ENCODE peak calls at places on chromosome 21, in nine cellular contexts. A is fibroblast of lung, R is mammary epithelial cell, J is PC-9, X is PC-3, I is keratinocyte, N is GM23338, P is MM.1S, E is HCT116. C is an unnamed sample.

GRCh38 chr21:31908106-31909031 is 35.5 kb downstream of the HUNK start:
- DNase-seq in A (no peak), R (no peak), J (no peak), X (peak; percentile 62), I (no peak), N (peak; percentile 81), P (no peak), E (no peak), C (peak; percentile 73)

GRCh38 chr21:33299181-33299752 is 25.5 kb upstream of the IFNAR1 start:
- DNase-seq in A (no peak), R (peak; percentile 52), J (peak; percentile 40), X (peak; percentile 57), I (peak; percentile 62), N (peak; percentile 51), P (peak; percentile 83), E (no peak), C (no peak)

GRCh38 chr21:41169701-41170100 is 1.7 kb downstream of the BACE2 start:
- DNase-seq in A (no peak), R (peak; percentile 41), J (no peak), X (no peak), I (no peak), N (no peak), P (no peak), E (no peak), C (peak; percentile 9)

GRCh38 chr21:28099296-28099695 is 893.4 kb downstream of the LTN1 start:
- DNase-seq in A (peak; percentile 80), R (no peak), J (no peak), X (no peak), I (no peak), N (no peak), P (no peak), E (no peak), C (no peak)

GRCh38 chr21:41610042-41610839 is 102.3 kb upstream of the TMPRSS2 start:
- DNase-seq in A (peak; percentile 60), R (peak; percentile 32), J (no peak), X (peak; percentile 83), I (no peak), N (peak; percentile 87), P (peak; percentile 61), E (peak; percentile 48), C (peak; percentile 72)

GRCh38 chr21:39217356-39218081 is 34.3 kb upstream of the PSMG1 start:
- DNase-seq in A (no peak), R (no peak), J (no peak), X (no peak), I (no peak), N (no peak), P (no peak), E (no peak), C (no peak)

GRCh38 chr21:34771512-34772028 is 102.8 kb downstream of the CLIC6 start:
- DNase-seq in A (peak; percentile 88), R (peak; percentile 86), J (peak; percentile 82), X (peak; percentile 90), I (no peak), N (no peak), P (no peak), E (peak; percentile 80), C (peak; percentile 76)

GRCh38 chr21:41947596-41948403 is 6.0 kb downstream of the C2CD2 start:
- DNase-seq in A (peak; percentile 58), R (no peak), J (no peak), X (no peak), I (no peak), N (no peak), P (no peak), E (no peak), C (peak; percentile 86)

GRCh38 chr21:35002879-35003722 is 46.0 kb downstream of the RUNX1 start:
- DNase-seq in A (peak; percentile 93), R (peak; percentile 66), J (no peak), X (no peak), I (no peak), N (no peak), P (no peak), E (no peak), C (peak; percentile 88)

GRCh38 chr21:44482581-44483287 is 27.4 kb downstream of the LRRC3 start:
- DNase-seq in A (no peak), R (no peak), J (peak; percentile 49), X (peak; percentile 36), I (no peak), N (no peak), P (no peak), E (no peak), C (no peak)

GRCh38 chr21:38945536-38946245 is 140.0 kb downstream of the ETS2 start:
- DNase-seq in A (peak; percentile 59), R (no peak), J (no peak), X (no peak), I (no peak), N (peak; percentile 41), P (no peak), E (no peak), C (no peak)

GRCh38 chr21:43740497-43741156 is 21.7 kb downstream of the PDXK start:
- DNase-seq in A (no peak), R (no peak), J (peak; percentile 64), X (no peak), I (no peak), N (peak; percentile 81), P (no peak), E (no peak), C (peak; percentile 53)

GRCh38 chr21:37005548-37006242 is 807 bp upstream of the RIPPLY3 start:
- DNase-seq in A (no peak), R (no peak), J (no peak), X (no peak), I (no peak), N (peak; percentile 77), P (no peak), E (no peak), C (no peak)

GRCh38 chr21:37009740-37010341 is 3.3 kb downstream of the RIPPLY3 start:
- DNase-seq in A (peak; percentile 81), R (peak; percentile 71), J (peak; percentile 63), X (peak; percentile 93), I (no peak), N (peak; percentile 94), P (peak; percentile 98), E (peak; percentile 81), C (peak; percentile 88)

GRCh38 chr21:37008705-37009104 is 2.2 kb downstream of the RIPPLY3 start:
- DNase-seq in A (no peak), R (no peak), J (no peak), X (no peak), I (no peak), N (peak; percentile 35), P (no peak), E (no peak), C (no peak)

GRCh38 chr21:37006521-37007291 is at the start of gene RIPPLY3:
- DNase-seq in A (no peak), R (peak; percentile 38), J (no peak), X (peak; percentile 45), I (no peak), N (peak; percentile 75), P (no peak), E (no peak), C (peak; percentile 44)

DNA sequence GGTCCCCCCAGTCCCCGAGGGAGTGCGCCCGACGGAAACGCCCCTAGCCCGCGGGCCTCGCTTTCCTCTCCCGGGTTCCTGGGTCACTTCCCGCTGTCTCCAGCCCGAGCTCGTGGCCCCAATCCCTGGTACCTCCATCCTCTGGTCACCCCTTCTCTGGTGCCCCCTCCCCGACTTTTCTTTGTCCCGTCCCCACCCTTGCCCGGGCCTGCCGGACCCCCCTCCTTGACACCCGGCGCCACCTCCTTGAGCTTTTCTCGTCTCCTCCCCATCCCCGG is 320 bp upstream of the RIPPLY3 start:
- DNase-seq in A (no peak), R (no peak), J (no peak), X (no peak), I (no peak), N (no peak), P (no peak), E (no peak), C (peak; percentile 6)
- TF ChIP-seq EZH2 in A (no peak), R (no peak), J (no peak), X (no peak), I (peak; percentile 4), N (no peak), P (no peak), E (no peak), C (no peak)

GRCh38 chr21:46420241-46421190 is 38.2 kb upstream of the DIP2A start:
- DNase-seq in A (no peak), R (no peak), J (no peak), X (no peak), I (no peak), N (no peak), P (no peak), E (no peak), C (no peak)

GRCh38 chr21:46422636-46423241 is 36.0 kb upstream of the DIP2A start:
- DNase-seq in A (no peak), R (no peak), J (no peak), X (no peak), I (no peak), N (no peak), P (no peak), E (no peak), C (no peak)

GRCh38 chr21:46423546-46424061 is 35.1 kb upstream of the DIP2A start:
- DNase-seq in A (no peak), R (no peak), J (no peak), X (no peak), I (no peak), N (peak; percentile 76), P (no peak), E (no peak), C (no peak)

GRCh38 chr21:46421756-46422555 is 36.7 kb upstream of the DIP2A start:
- DNase-seq in A (no peak), R (no peak), J (no peak), X (no peak), I (no peak), N (no peak), P (no peak), E (no peak), C (no peak)

GRCh38 chr21:46421191-46421750 is 37.4 kb upstream of the DIP2A start:
- DNase-seq in A (no peak), R (no peak), J (no peak), X (no peak), I (no peak), N (no peak), P (no peak), E (no peak), C (no peak)
- H3K36me3 ChIP-seq in A (peaks cover 19% of the 10 kb centered on the region), R (peaks cover 6% of the 10 kb centered on the region), J (no peaks in the 10 kb centered on the region), X (peaks cover 21% of the 10 kb centered on the region), I (peaks cover 24% of the 10 kb centered on the region), N (peaks cover 6% of the 10 kb centered on the region), P (no peaks in the 10 kb centered on the region), E (peaks cover 3% of the 10 kb centered on the region), C (peaks cover 14% of the 10 kb centered on the region)

DNA sequence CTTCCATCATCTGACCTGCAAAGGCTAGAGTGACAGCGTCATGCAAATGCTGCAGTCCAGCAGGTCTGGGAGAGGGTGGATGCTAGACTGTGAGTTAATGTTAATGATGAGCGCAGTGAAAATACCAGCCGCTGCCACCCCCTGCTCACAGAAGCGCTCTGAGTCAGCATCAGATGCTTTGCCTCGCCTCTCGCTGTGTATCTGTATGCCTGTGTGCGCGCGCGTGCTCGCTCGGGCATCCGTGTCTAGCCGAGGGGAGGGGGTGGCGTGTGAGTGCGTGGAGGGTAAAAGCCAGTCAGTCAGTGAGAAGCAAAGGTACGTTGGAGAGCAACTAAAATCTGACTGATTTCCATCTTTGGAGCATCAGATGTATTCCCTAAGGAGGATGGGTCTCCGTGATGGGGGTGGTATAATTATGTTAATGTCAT is 858.7 kb downstream of the USP25 start:
- DNase-seq in A (peak; percentile 77), R (peak; percentile 85), J (peak; percentile 78), X (peak; percentile 28), I (peak; percentile 25), N (peak; percentile 71), P (no peak), E (no peak), C (peak; percentile 96)
- H3K4me2 ChIP-seq in A (peak overlapping the region; percentile 97), R (peak overlapping the region; percentile 77), J (peak overlapping the region; percentile 95), X (peak overlapping the region; percentile 66), I (peak overlapping the region; percentile 98), N (peak overlapping the region; percentile 76), P (no peak overlapping the region), E (no peak overlapping the region), C (peak overlapping the region; percentile 91)

GRCh38 chr21:36700961-36701911 is 2.3 kb downstream of the SIM2 start:
- DNase-seq in A (no peak), R (no peak), J (no peak), X (peak; percentile 57), I (no peak), N (peak; percentile 72), P (no peak), E (no peak), C (no peak)
- TF ChIP-seq EZH2 in A (peak; percentile 42), R (peak; percentile 15), J (no peak), X (no peak), I (peak; percentile 64), N (peak; percentile 91), P (no peak), E (no peak), C (peak; percentile 87)